ENCODE peak calls at places on chromosomes 11 and 22, in four cellular contexts. One of them, this sample, is unnamed.

GRCh38 chr22:17137226-17137625 is 16.1 kb upstream of the TMEM121B start:
- DNase-seq in right atrium auricular region: no peak
- DNase-seq in astrocyte of the cerebellum: no peak
- DNase-seq in uterus: no peak
- DNase-seq in this sample: no peak

GRCh38 chr11:67413266-67413797 is 2.1 kb upstream of the CARNS1 start:
- DNase-seq in uterus: no peak
- DNase-seq in right atrium auricular region: no peak
- DNase-seq in astrocyte of the cerebellum: no peak
- DNase-seq in this sample: no peak

GRCh38 chr11:28542556-28542955 is 434.4 kb downstream of the METTL15 start:
- DNase-seq in astrocyte of the cerebellum: no peak
- DNase-seq in right atrium auricular region: no peak
- DNase-seq in uterus: no peak
- DNase-seq in this sample: no peak

GRCh38 chr11:33296695-33297094 is 39.5 kb downstream of the HIPK3 start:
- DNase-seq in uterus: no peak
- DNase-seq in astrocyte of the cerebellum: no peak
- DNase-seq in right atrium auricular region: no peak
- DNase-seq in this sample: no peak

GRCh38 chr11:34274712-34275398 is 83.0 kb downstream of the ABTB2 start:
- DNase-seq in astrocyte of the cerebellum: peak
- DNase-seq in uterus: peak
- DNase-seq in right atrium auricular region: peak
- DNase-seq in this sample: peak

GRCh38 chr22:46703166-46703995 is 34.7 kb downstream of the CERK start:
- DNase-seq in uterus: no peak
- DNase-seq in astrocyte of the cerebellum: no peak
- DNase-seq in right atrium auricular region: no peak
- DNase-seq in this sample: no peak

GRCh38 chr22:47114813-47115517 is 352.5 kb downstream of the TBC1D22A start:
- DNase-seq in right atrium auricular region: no peak
- DNase-seq in uterus: no peak
- DNase-seq in astrocyte of the cerebellum: no peak
- DNase-seq in this sample: no peak

GRCh38 chr11:83566948-83567347 is 280.8 kb upstream of the CCDC90B start:
- DNase-seq in astrocyte of the cerebellum: no peak
- DNase-seq in right atrium auricular region: no peak
- DNase-seq in uterus: no peak
- DNase-seq in this sample: no peak

GRCh38 chr11:78346799-78347198 is 70.8 kb downstream of the GAB2 start:
- DNase-seq in uterus: no peak
- DNase-seq in right atrium auricular region: no peak
- DNase-seq in astrocyte of the cerebellum: no peak
- DNase-seq in this sample: no peak

GRCh38 chr22:35915477-35916013 is 113.1 kb downstream of the RBFOX2 start:
- DNase-seq in astrocyte of the cerebellum: no peak
- DNase-seq in uterus: no peak
- DNase-seq in right atrium auricular region: no peak
- DNase-seq in this sample: no peak

GRCh38 chr22:28316014-28316413 is 363.6 kb downstream of the TTC28 start:
- DNase-seq in right atrium auricular region: no peak
- DNase-seq in uterus: no peak
- DNase-seq in astrocyte of the cerebellum: no peak
- DNase-seq in this sample: no peak

GRCh38 chr11:85948884-85949283 is 93.7 kb downstream of the CCDC83 start:
- DNase-seq in uterus: no peak
- DNase-seq in astrocyte of the cerebellum: no peak
- DNase-seq in right atrium auricular region: no peak
- DNase-seq in this sample: no peak

GRCh38 chr11:104968365-104968855 is at the start of gene CASP4:
- DNase-seq in uterus: no peak
- DNase-seq in right atrium auricular region: no peak
- DNase-seq in astrocyte of the cerebellum: peak
- DNase-seq in this sample: peak

GRCh38 chr11:122690801-122691649 is 35.5 kb downstream of the UBASH3B start:
- DNase-seq in astrocyte of the cerebellum: no peak
- DNase-seq in right atrium auricular region: no peak
- DNase-seq in uterus: no peak
- DNase-seq in this sample: no peak

GRCh38 chr11:22920939-22921565 is 60.8 kb upstream of the CCDC179 start:
- DNase-seq in uterus: no peak
- DNase-seq in astrocyte of the cerebellum: peak
- DNase-seq in right atrium auricular region: no peak
- DNase-seq in this sample: peak
- TF ChIP-seq CTCF in uterus: peak
- TF ChIP-seq CTCF in astrocyte of the cerebellum: peak
- TF ChIP-seq CTCF in right atrium auricular region: peak
- TF ChIP-seq CTCF in this sample: peak

GRCh38 chr11:40129276-40129675 is 1330.2 kb downstream of the LRRC4C start:
- DNase-seq in uterus: no peak
- DNase-seq in astrocyte of the cerebellum: no peak
- DNase-seq in right atrium auricular region: no peak
- DNase-seq in this sample: no peak
- TF ChIP-seq CTCF in uterus: no peak
- TF ChIP-seq CTCF in astrocyte of the cerebellum: peak
- TF ChIP-seq CTCF in right atrium auricular region: no peak
- TF ChIP-seq CTCF in this sample: no peak

DNA sequence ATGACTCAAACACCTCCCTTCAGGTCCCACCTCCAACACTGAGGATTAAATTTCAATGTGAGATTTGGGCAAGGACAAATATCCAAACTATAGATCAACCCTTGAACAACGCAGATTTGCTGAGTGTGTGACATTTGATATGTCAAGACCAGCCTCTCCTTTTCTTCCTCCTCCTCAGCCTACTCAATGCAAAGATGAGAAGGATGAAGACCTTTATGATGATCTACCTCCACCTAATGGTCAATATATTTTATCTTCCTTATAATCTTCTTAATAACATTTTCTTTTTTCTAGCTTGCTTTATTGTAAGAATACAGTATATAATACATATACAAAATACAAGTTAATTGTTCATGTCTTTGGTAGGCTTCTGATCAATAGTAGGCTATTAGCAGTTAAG is 67.5 kb upstream of the MPPED2 start:
- DNase-seq in astrocyte of the cerebellum: no peak
- DNase-seq in uterus: no peak
- DNase-seq in right atrium auricular region: no peak
- DNase-seq in this sample: no peak
- TF ChIP-seq CTCF in astrocyte of the cerebellum: no peak
- TF ChIP-seq CTCF in uterus: no peak
- TF ChIP-seq CTCF in right atrium auricular region: no peak
- TF ChIP-seq CTCF in this sample: no peak

GRCh38 chr11:107736546-107736945 is 24.7 kb upstream of the SLN start:
- DNase-seq in uterus: no peak
- DNase-seq in astrocyte of the cerebellum: no peak
- DNase-seq in right atrium auricular region: no peak
- DNase-seq in this sample: no peak

GRCh38 chr11:107740256-107740655 is 28.4 kb upstream of the SLN start:
- DNase-seq in right atrium auricular region: no peak
- DNase-seq in uterus: no peak
- DNase-seq in astrocyte of the cerebellum: no peak
- DNase-seq in this sample: no peak

GRCh38 chr11:107744736-107745135 is 32.9 kb upstream of the SLN start:
- DNase-seq in uterus: no peak
- DNase-seq in right atrium auricular region: no peak
- DNase-seq in astrocyte of the cerebellum: no peak
- DNase-seq in this sample: no peak

GRCh38 chr11:107743161-107743560 is 31.3 kb upstream of the SLN start:
- DNase-seq in uterus: no peak
- DNase-seq in astrocyte of the cerebellum: no peak
- DNase-seq in right atrium auricular region: no peak
- DNase-seq in this sample: no peak

DNA sequence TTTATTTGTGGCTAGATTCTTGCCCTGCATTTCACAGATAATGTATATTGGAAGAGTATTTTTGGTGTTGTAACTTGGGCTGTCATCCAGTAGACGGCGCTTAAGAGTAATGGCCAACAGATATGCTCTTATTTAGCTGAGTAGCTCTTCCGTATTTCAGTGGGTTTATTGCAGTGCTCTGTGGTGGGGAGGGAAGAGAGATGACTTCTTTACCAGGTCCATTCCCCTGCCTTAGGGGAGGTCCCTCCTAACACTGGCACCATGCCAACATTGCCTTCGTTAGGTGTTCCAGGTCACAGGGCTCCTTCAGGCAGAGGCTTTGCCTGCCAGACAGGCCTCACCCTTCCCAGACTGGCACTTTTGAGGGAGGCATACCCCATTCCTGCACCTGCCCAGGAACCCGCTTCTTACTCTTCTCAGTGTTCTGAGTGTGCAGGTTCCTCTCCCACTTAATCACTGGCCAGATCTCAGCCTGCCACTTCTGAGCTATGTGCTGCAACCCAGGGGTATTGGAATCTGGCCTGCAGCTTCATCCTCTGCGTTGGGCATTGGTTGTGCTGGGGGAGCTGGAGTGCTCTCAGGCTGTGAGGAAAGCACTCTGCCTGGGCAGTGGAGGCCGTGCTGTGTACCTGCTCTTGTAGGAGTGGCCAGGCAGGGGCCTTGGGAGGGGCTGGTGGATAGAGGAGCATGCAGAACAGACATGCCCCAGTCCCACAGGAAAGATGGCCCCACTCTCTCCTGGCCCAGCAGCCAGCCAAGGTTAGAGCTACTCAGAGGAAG is 29.4 kb upstream of the SLN start:
- DNase-seq in right atrium auricular region: no peak
- DNase-seq in astrocyte of the cerebellum: no peak
- DNase-seq in uterus: no peak
- DNase-seq in this sample: no peak
- TF ChIP-seq CTCF in right atrium auricular region: peak
- TF ChIP-seq CTCF in astrocyte of the cerebellum: peak
- TF ChIP-seq CTCF in uterus: no peak
- TF ChIP-seq CTCF in this sample: peak

GRCh38 chr11:7851391-7851790 is 54.6 kb upstream of the OR5P2 start:
- DNase-seq in astrocyte of the cerebellum: no peak
- DNase-seq in right atrium auricular region: no peak
- DNase-seq in uterus: no peak
- DNase-seq in this sample: no peak
- TF ChIP-seq CTCF in astrocyte of the cerebellum: no peak
- TF ChIP-seq CTCF in right atrium auricular region: no peak
- TF ChIP-seq CTCF in uterus: no peak
- TF ChIP-seq CTCF in this sample: no peak

GRCh38 chr11:131888230-131888826 is 517.9 kb downstream of the NTM start:
- DNase-seq in right atrium auricular region: no peak
- DNase-seq in uterus: no peak
- DNase-seq in astrocyte of the cerebellum: peak
- DNase-seq in this sample: peak

GRCh38 chr11:131889146-131889577 is 518.7 kb downstream of the NTM start:
- DNase-seq in right atrium auricular region: no peak
- DNase-seq in uterus: peak
- DNase-seq in astrocyte of the cerebellum: peak
- DNase-seq in this sample: peak

GRCh38 chr11:131886201-131886600 is 515.8 kb downstream of the NTM start:
- DNase-seq in right atrium auricular region: no peak
- DNase-seq in astrocyte of the cerebellum: peak
- DNase-seq in uterus: no peak
- DNase-seq in this sample: no peak

GRCh38 chr11:131893103-131893502 is 522.7 kb downstream of the NTM start:
- DNase-seq in right atrium auricular region: no peak
- DNase-seq in astrocyte of the cerebellum: no peak
- DNase-seq in uterus: no peak
- DNase-seq in this sample: no peak

GRCh38 chr11:131889760-131890620 is 519.6 kb downstream of the NTM start:
- DNase-seq in uterus: no peak
- DNase-seq in right atrium auricular region: no peak
- DNase-seq in astrocyte of the cerebellum: no peak
- DNase-seq in this sample: no peak
- TF ChIP-seq CTCF in uterus: no peak
- TF ChIP-seq CTCF in right atrium auricular region: no peak
- TF ChIP-seq CTCF in astrocyte of the cerebellum: peak
- TF ChIP-seq CTCF in this sample: no peak

DNA sequence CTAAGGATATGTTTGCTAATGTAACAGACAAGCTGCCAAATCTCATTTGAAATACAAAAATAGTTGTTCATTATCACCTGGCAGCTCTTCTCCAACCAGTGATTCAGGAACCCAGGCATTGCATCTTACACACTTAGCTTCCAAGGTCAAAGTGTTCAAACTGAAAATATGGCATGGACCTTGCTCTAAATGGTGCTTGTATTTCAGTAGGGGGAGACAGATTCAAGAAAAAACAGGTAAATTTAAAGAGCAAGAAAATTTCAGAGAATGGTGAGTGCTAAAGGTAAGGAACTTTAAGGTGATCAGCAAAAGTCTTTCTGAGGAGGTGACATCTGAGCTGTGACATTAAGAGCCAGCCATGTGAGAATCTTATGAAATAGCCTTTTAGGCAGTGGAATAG is 82.8 kb upstream of the E2F8 start:
- DNase-seq in astrocyte of the cerebellum: no peak
- DNase-seq in right atrium auricular region: no peak
- DNase-seq in uterus: no peak
- DNase-seq in this sample: no peak
- TF ChIP-seq CTCF in astrocyte of the cerebellum: peak
- TF ChIP-seq CTCF in right atrium auricular region: no peak
- TF ChIP-seq CTCF in uterus: no peak
- TF ChIP-seq CTCF in this sample: peak

DNA sequence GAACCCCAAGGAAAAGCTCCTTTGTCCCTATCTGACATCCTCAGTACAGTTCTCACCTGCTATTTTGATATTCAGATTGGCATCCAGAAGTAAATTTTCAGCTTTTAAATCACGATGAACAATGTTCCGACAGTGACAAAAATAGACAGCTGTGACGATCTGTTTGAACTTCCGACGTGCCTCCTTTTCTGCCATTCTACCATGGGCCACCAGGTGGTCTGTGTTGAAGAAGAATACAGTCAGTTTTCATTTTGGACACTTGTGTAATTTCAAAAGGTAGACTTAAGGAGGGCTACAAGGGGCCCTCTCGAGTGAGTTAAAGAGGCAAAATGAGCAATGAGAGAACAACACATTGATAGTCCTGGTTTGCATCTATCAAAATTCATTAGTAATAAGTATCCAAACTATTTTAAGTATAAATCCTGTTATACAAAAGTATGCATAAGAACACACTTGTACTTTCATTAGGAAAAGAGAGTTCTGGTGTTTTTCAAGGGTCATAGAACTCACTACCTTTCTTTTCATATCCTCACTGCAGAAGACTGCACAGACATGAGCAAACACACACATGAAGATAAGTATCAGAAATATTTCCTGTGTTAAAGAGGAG is 89.8 kb upstream of the APOA1 start:
- DNase-seq in uterus: no peak
- DNase-seq in right atrium auricular region: no peak
- DNase-seq in astrocyte of the cerebellum: no peak
- DNase-seq in this sample: no peak
- TF ChIP-seq CTCF in uterus: peak
- TF ChIP-seq CTCF in right atrium auricular region: no peak
- TF ChIP-seq CTCF in astrocyte of the cerebellum: peak
- TF ChIP-seq CTCF in this sample: peak